ENCODE peak calls at places on chromosomes 12 and 14, in nine cellular contexts. B, H, Q, U, O, W, Y, Z and V are unnamed samples.

GRCh38 chr12:123902821-123903220 is 69.8 kb downstream of the CCDC92 start:
- DNase-seq in B (no peak), H (no peak), Q (no peak), U (no peak), O (no peak), W (no peak), Y (no peak), Z (no peak), V (no peak)

GRCh38 chr12:23359975-23360638 is 589.4 kb downstream of the SOX5 start:
- DNase-seq in B (no peak), H (no peak), Q (no peak), U (no peak), O (no peak), W (no peak), Y (no peak), Z (no peak), V (no peak)

GRCh38 chr12:68794653-68795253 is 13.2 kb upstream of the MDM2 start:
- DNase-seq in B (no peak), H (no peak), Q (no peak), U (peak), O (no peak), W (no peak), Y (no peak), Z (peak), V (no peak)

GRCh38 chr12:15788266-15789214 is 648 bp downstream of the EPS8 start:
- DNase-seq in B (peak), H (peak), Q (peak), U (peak), O (peak), W (peak), Y (no peak), Z (peak), V (peak)

GRCh38 chr14:22666203-22666893 is 22.2 kb upstream of the OR6J1 start:
- DNase-seq in B (no peak), H (no peak), Q (no peak), U (no peak), O (no peak), W (no peak), Y (no peak), Z (no peak), V (no peak)

GRCh38 chr12:123354600-123354999 is 10.0 kb downstream of the SBNO1 start:
- DNase-seq in B (no peak), H (no peak), Q (peak), U (peak), O (no peak), W (no peak), Y (no peak), Z (no peak), V (no peak)

GRCh38 chr12:70885952-70886351 is 34.6 kb downstream of the PTPRR start:
- DNase-seq in B (no peak), H (no peak), Q (no peak), U (peak), O (no peak), W (no peak), Y (no peak), Z (no peak), V (no peak)

GRCh38 chr14:74647061-74647833 is 35.2 kb upstream of the LTBP2 start:
- DNase-seq in B (no peak), H (no peak), Q (no peak), U (no peak), O (no peak), W (no peak), Y (peak), Z (no peak), V (no peak)

GRCh38 chr14:55582741-55583140 is 2.7 kb downstream of the KTN1 start:
- DNase-seq in B (no peak), H (no peak), Q (no peak), U (no peak), O (no peak), W (peak), Y (no peak), Z (no peak), V (no peak)

GRCh38 chr14:32925439-32925838 is 13.2 kb upstream of the NPAS3 start:
- DNase-seq in B (no peak), H (no peak), Q (no peak), U (peak), O (no peak), W (no peak), Y (no peak), Z (no peak), V (no peak)

GRCh38 chr12:132856581-132856980 is 27.9 kb upstream of the GOLGA3 start:
- DNase-seq in B (no peak), H (no peak), Q (no peak), U (no peak), O (no peak), W (no peak), Y (no peak), Z (no peak), V (no peak)

GRCh38 chr14:86055512-86055911 is 525.6 kb downstream of the FLRT2 start:
- DNase-seq in B (no peak), H (no peak), Q (no peak), U (peak), O (no peak), W (no peak), Y (no peak), Z (no peak), V (no peak)

GRCh38 chr14:59690426-59690825 is 113.8 kb upstream of the CCDC175 start:
- DNase-seq in B (no peak), H (no peak), Q (no peak), U (no peak), O (no peak), W (no peak), Y (no peak), Z (no peak), V (no peak)

GRCh38 chr14:53842938-53843337 is 113.7 kb downstream of the BMP4 start:
- DNase-seq in B (no peak), H (peak), Q (no peak), U (peak), O (no peak), W (no peak), Y (no peak), Z (peak), V (no peak)

GRCh38 chr14:91997492-91997891 is 42.4 kb downstream of the TRIP11 start:
- DNase-seq in B (no peak), H (no peak), Q (no peak), U (peak), O (no peak), W (no peak), Y (no peak), Z (peak), V (no peak)

GRCh38 chr14:85154714-85155113 is 375.2 kb upstream of the FLRT2 start:
- DNase-seq in B (no peak), H (no peak), Q (no peak), U (no peak), O (no peak), W (peak), Y (no peak), Z (no peak), V (no peak)

GRCh38 chr12:90331821-90332220 is 623.2 kb downstream of the CCER1 start:
- DNase-seq in B (no peak), H (no peak), Q (no peak), U (no peak), O (no peak), W (no peak), Y (no peak), Z (no peak), V (no peak)

GRCh38 chr12:102421801-102422583 is 58.4 kb downstream of the IGF1 start:
- DNase-seq in B (no peak), H (no peak), Q (no peak), U (no peak), O (no peak), W (peak), Y (no peak), Z (no peak), V (no peak)

GRCh38 chr12:32502693-32503510 is 103.5 kb downstream of the FGD4 start:
- DNase-seq in B (no peak), H (no peak), Q (peak), U (peak), O (no peak), W (no peak), Y (no peak), Z (peak), V (peak)

GRCh38 chr14:103568952-103569351 is 6.2 kb downstream of the COA8 start:
- DNase-seq in B (no peak), H (no peak), Q (peak), U (no peak), O (no peak), W (no peak), Y (no peak), Z (no peak), V (no peak)

GRCh38 chr14:42930058-42930457 is 1323.4 kb downstream of the LRFN5 start:
- DNase-seq in B (no peak), H (no peak), Q (no peak), U (no peak), O (peak), W (no peak), Y (peak), Z (no peak), V (no peak)

GRCh38 chr14:68937790-68938514 is 41.1 kb downstream of the ACTN1 start:
- DNase-seq in B (peak), H (no peak), Q (no peak), U (peak), O (peak), W (no peak), Y (no peak), Z (no peak), V (no peak)

GRCh38 chr12:89909753-89910152 is 201.1 kb upstream of the ATP2B1 start:
- DNase-seq in B (no peak), H (no peak), Q (no peak), U (no peak), O (no peak), W (no peak), Y (no peak), Z (no peak), V (no peak)

GRCh38 chr12:20493924-20494323 is 125.6 kb downstream of the PDE3A start:
- DNase-seq in B (no peak), H (no peak), Q (no peak), U (peak), O (no peak), W (no peak), Y (no peak), Z (no peak), V (no peak)

GRCh38 chr12:54189198-54189539 is 384 bp upstream of the SMUG1 start:
- DNase-seq in B (no peak), H (no peak), Q (no peak), U (no peak), O (no peak), W (no peak), Y (no peak), Z (no peak), V (no peak)

GRCh38 chr12:25308761-25309160 is 58.0 kb upstream of the KRAS start:
- DNase-seq in B (no peak), H (no peak), Q (no peak), U (no peak), O (no peak), W (no peak), Y (no peak), Z (peak), V (no peak)

GRCh38 chr12:132450391-132451171 is 39.4 kb upstream of the FBRSL1 start:
- DNase-seq in B (no peak), H (no peak), Q (no peak), U (no peak), O (peak), W (no peak), Y (no peak), Z (no peak), V (peak)

GRCh38 chr12:121065345-121065744 is 26.3 kb upstream of the OASL start:
- DNase-seq in B (no peak), H (no peak), Q (no peak), U (no peak), O (no peak), W (no peak), Y (no peak), Z (no peak), V (no peak)

GRCh38 chr14:33404054-33404453 is 465.4 kb downstream of the NPAS3 start:
- DNase-seq in B (no peak), H (no peak), Q (no peak), U (peak), O (no peak), W (no peak), Y (peak), Z (peak), V (no peak)

GRCh38 chr14:96181188-96181762 is 23.4 kb upstream of the BDKRB2 start:
- DNase-seq in B (no peak), H (no peak), Q (no peak), U (no peak), O (no peak), W (no peak), Y (no peak), Z (no peak), V (no peak)

GRCh38 chr14:31541702-31542101 is 19.5 kb upstream of the NUBPL start:
- DNase-seq in B (no peak), H (no peak), Q (no peak), U (no peak), O (no peak), W (no peak), Y (no peak), Z (no peak), V (no peak)

GRCh38 chr14:79842270-79842669 is 369.0 kb downstream of the DIO2 start:
- DNase-seq in B (no peak), H (peak), Q (no peak), U (peak), O (no peak), W (no peak), Y (no peak), Z (peak), V (peak)

GRCh38 chr14:93047661-93048060 is 68.1 kb downstream of the ITPK1 start:
- DNase-seq in B (no peak), H (no peak), Q (no peak), U (no peak), O (no peak), W (no peak), Y (no peak), Z (no peak), V (no peak)

GRCh38 chr14:30848449-30849240 is 25.7 kb upstream of the COCH start:
- DNase-seq in B (no peak), H (no peak), Q (no peak), U (no peak), O (no peak), W (no peak), Y (no peak), Z (no peak), V (no peak)

GRCh38 chr14:48955857-48956256 is 630.3 kb downstream of the RPS29 start:
- DNase-seq in B (no peak), H (no peak), Q (no peak), U (no peak), O (no peak), W (no peak), Y (no peak), Z (no peak), V (no peak)

GRCh38 chr14:61460853-61461611 is 139.7 kb downstream of the PRKCH start:
- DNase-seq in B (no peak), H (no peak), Q (no peak), U (peak), O (no peak), W (no peak), Y (no peak), Z (no peak), V (no peak)

GRCh38 chr12:119780786-119781434 is 96.2 kb downstream of the CIT start:
- DNase-seq in B (no peak), H (peak), Q (peak), U (peak), O (peak), W (no peak), Y (peak), Z (peak), V (no peak)

GRCh38 chr14:72781476-72782181 is 112.3 kb downstream of the DPF3 start:
- DNase-seq in B (no peak), H (peak), Q (no peak), U (peak), O (no peak), W (peak), Y (no peak), Z (peak), V (no peak)

DNA sequence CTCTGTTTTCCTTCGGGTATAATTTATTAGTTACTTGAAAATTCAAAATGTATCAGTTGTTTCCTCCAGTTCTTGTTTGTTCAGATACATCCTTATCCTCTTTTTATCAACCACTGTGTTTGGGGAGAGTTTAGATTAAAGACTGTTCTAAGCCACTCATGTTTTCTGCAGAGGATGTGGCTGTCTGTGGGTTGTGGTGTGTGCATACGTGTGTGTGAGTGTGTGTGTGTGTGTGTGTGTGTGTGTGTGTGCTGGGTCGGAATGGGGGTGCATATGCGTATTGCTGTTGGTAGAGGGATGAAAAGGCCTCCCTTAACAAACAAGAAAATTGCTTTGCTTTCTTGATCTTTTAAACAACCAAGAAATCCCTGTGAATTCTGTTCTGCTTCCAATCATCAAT is 131.6 kb downstream of the RMST start:
- DNase-seq in B (no peak), H (no peak), Q (no peak), U (no peak), O (no peak), W (no peak), Y (no peak), Z (no peak), V (no peak)
- H3K4me3 ChIP-seq in B (no peak), H (no peak), Q (no peak), U (no peak), O (no peak), W (no peak), Y (no peak), Z (no peak), V (no peak)

GRCh38 chr14:65972891-65973290 is 513.3 kb upstream of the CCDC196 start:
- DNase-seq in B (no peak), H (no peak), Q (no peak), U (peak), O (no peak), W (no peak), Y (no peak), Z (peak), V (no peak)
- H3K4me3 ChIP-seq in B (no peak), H (no peak), Q (no peak), U (no peak), O (no peak), W (no peak), Y (no peak), Z (no peak), V (no peak)

DNA sequence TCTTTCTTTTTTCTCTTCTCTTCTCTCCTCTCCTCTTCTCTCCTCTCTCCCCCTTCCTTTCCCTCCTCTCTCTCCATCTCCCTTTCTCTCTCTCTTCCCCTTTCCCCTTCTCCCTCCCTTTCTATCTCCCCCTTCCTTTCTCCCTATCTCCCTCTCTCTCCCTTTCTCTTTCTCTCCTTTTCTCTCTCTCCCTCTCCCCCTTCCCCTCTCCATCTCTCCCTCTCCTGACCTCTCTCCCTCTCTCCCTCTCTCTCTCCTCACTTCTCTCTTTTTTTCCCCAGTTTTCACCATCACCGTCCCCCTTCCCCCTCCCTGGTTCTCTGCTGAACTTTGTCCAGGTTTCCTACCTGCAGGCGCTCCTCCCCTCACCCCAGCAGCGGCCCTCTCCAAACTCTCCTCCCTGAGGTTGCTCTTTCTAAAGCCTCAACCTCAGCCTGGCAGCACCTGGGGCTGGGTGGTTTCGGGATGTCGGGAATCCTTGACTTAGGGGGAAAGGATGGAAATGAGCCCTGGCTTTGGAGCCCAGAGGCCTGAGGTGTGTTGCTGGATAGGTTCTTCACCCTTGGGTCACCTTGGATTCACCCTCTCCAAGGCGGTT is 14.7 kb upstream of the TBX3 start:
- DNase-seq in B (no peak), H (no peak), Q (no peak), U (no peak), O (no peak), W (no peak), Y (no peak), Z (no peak), V (no peak)
- H3K4me3 ChIP-seq in B (no peak), H (no peak), Q (no peak), U (no peak), O (no peak), W (no peak), Y (peak), Z (no peak), V (no peak)

DNA sequence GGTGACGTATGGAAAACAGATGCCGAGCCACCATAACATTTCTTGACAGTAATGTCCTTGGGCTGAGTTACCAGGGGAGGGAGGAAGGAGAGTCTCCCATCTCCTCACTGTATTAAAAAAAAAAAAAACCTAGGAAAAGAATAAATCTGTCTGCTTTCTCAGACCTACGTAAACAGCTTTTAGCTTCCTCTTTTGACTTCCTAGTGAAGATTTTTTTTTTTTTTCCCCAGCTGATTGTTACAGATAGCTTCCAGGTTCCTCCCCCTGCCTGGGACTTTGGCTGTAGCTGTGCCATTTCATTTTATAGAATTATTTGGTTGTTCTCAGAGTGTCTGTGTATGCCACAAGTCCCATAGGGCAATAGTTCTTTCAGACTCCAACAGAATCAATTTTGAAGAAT is 23.0 kb upstream of the GNS start:
- DNase-seq in B (no peak), H (no peak), Q (no peak), U (no peak), O (no peak), W (no peak), Y (no peak), Z (no peak), V (no peak)
- H3K4me3 ChIP-seq in B (no peak), H (no peak), Q (peak), U (no peak), O (no peak), W (peak), Y (no peak), Z (no peak), V (peak)

DNA sequence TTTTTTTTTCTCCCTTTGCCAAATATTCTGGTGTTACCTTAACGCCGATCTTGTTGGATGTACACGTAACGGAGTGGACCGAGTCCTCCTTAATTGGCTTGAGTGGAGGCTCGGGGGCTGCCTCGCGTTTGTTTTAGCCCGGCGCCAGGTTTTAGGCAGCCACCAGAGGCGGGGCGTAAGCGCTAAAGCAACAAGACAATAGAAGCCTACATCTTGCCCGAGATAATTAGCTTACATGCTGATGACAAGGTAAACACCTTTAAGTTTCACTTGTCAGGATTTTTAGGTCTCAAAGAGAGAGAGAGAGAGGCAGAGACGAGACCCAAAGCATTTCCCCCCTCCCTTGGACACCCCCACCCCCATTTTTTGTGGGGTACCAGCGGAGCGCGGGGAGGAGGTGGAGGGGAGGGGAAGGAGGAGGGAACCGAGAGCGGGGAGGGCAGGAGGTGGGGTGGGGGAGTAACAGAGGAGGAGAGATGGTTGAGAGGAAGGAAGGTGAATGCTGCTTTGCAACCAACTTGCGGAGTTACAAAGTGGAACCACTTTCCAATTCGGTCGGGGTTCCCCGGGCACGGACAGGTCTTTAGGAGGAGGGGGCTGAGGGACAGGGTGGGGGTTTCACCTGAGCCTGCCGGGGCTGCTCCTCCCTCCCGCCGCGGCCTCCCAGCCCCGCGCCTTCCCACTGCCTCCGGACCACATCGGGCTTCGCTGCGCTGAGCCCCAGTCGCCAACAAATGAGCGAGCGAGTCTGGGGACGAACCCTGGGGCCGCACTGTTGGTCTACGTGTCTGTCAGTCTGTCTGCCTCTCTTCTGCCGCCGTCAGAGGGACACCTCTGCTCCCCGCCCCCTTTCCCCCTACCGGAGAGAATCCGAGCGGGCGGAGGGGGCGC is at the start of gene NKX2-1:
- DNase-seq in B (no peak), H (peak), Q (peak), U (no peak), O (peak), W (no peak), Y (no peak), Z (no peak), V (no peak)
- H3K4me3 ChIP-seq in B (peak), H (peak), Q (peak), U (no peak), O (no peak), W (no peak), Y (no peak), Z (peak), V (peak)